ENCODE peak calls at places on chromosomes 7 and 10, in six cellular contexts. One of them, this sample, is unnamed. For H3K4me1, the result is how much of the 10 kb centered on the place peaks cover.

GRCh38 chr10:111261066-111261465 is 184.2 kb downstream of the ADRA2A start:
- DNase-seq in neural progenitor cell: no peak
- DNase-seq in suprapubic skin: no peak
- DNase-seq in tibial nerve: no peak
- DNase-seq in A549: no peak
- DNase-seq in cardiac muscle cell: no peak
- DNase-seq in this sample: no peak

GRCh38 chr10:3465406-3465891 is 292.9 kb upstream of the PITRM1 start:
- DNase-seq in neural progenitor cell: no peak
- DNase-seq in suprapubic skin: no peak
- DNase-seq in tibial nerve: no peak
- DNase-seq in A549: no peak
- DNase-seq in cardiac muscle cell: no peak
- DNase-seq in this sample: no peak

GRCh38 chr10:70920519-70920918 is 32.2 kb upstream of the PCBD1 start:
- DNase-seq in neural progenitor cell: no peak
- DNase-seq in suprapubic skin: no peak
- DNase-seq in tibial nerve: no peak
- DNase-seq in A549: no peak
- DNase-seq in cardiac muscle cell: no peak
- DNase-seq in this sample: no peak

GRCh38 chr10:20185116-20185515 is 368.9 kb downstream of the PLXDC2 start:
- DNase-seq in neural progenitor cell: peak
- DNase-seq in suprapubic skin: no peak
- DNase-seq in tibial nerve: no peak
- DNase-seq in A549: no peak
- DNase-seq in cardiac muscle cell: peak
- DNase-seq in this sample: no peak

GRCh38 chr7:47026733-47027450 is 555.0 kb downstream of the TNS3 start:
- DNase-seq in neural progenitor cell: no peak
- DNase-seq in suprapubic skin: no peak
- DNase-seq in tibial nerve: no peak
- DNase-seq in A549: no peak
- DNase-seq in cardiac muscle cell: no peak
- DNase-seq in this sample: no peak

GRCh38 chr10:91768123-91768522 is 30.1 kb upstream of the TNKS2 start:
- DNase-seq in neural progenitor cell: no peak
- DNase-seq in suprapubic skin: no peak
- DNase-seq in tibial nerve: no peak
- DNase-seq in A549: no peak
- DNase-seq in cardiac muscle cell: no peak
- DNase-seq in this sample: no peak

GRCh38 chr10:43857206-43857952 is 208.7 kb upstream of the ZNF32 start:
- DNase-seq in neural progenitor cell: no peak
- DNase-seq in suprapubic skin: no peak
- DNase-seq in tibial nerve: no peak
- DNase-seq in A549: no peak
- DNase-seq in cardiac muscle cell: no peak
- DNase-seq in this sample: no peak

GRCh38 chr10:123496336-123496735 is 169.8 kb upstream of the GPR26 start:
- DNase-seq in neural progenitor cell: no peak
- DNase-seq in suprapubic skin: no peak
- DNase-seq in tibial nerve: no peak
- DNase-seq in A549: no peak
- DNase-seq in cardiac muscle cell: no peak
- DNase-seq in this sample: no peak

GRCh38 chr10:71844084-71844483 is 7.0 kb downstream of the PSAP start:
- DNase-seq in neural progenitor cell: no peak
- DNase-seq in suprapubic skin: no peak
- DNase-seq in tibial nerve: no peak
- DNase-seq in A549: no peak
- DNase-seq in cardiac muscle cell: no peak
- DNase-seq in this sample: no peak

GRCh38 chr10:115209133-115209532 is 116.0 kb downstream of the ATRNL1 start:
- DNase-seq in neural progenitor cell: no peak
- DNase-seq in suprapubic skin: no peak
- DNase-seq in tibial nerve: no peak
- DNase-seq in A549: no peak
- DNase-seq in cardiac muscle cell: no peak
- DNase-seq in this sample: no peak

GRCh38 chr10:22986771-22987542 is 59.1 kb downstream of the ARMC3 start:
- DNase-seq in neural progenitor cell: peak
- DNase-seq in suprapubic skin: no peak
- DNase-seq in tibial nerve: no peak
- DNase-seq in A549: peak
- DNase-seq in cardiac muscle cell: no peak
- DNase-seq in this sample: no peak

GRCh38 chr7:29413511-29414178 is 150.0 kb upstream of the PRR15 start:
- DNase-seq in neural progenitor cell: no peak
- DNase-seq in suprapubic skin: no peak
- DNase-seq in tibial nerve: no peak
- DNase-seq in A549: no peak
- DNase-seq in cardiac muscle cell: no peak
- DNase-seq in this sample: no peak

GRCh38 chr7:105230486-105230885 is 158.2 kb downstream of the SRPK2 start:
- DNase-seq in neural progenitor cell: no peak
- DNase-seq in suprapubic skin: no peak
- DNase-seq in tibial nerve: no peak
- DNase-seq in A549: no peak
- DNase-seq in cardiac muscle cell: no peak
- DNase-seq in this sample: no peak

GRCh38 chr10:131453772-131454634 is 142.5 kb upstream of the TCERG1L start:
- DNase-seq in neural progenitor cell: peak
- DNase-seq in suprapubic skin: peak
- DNase-seq in tibial nerve: peak
- DNase-seq in A549: peak
- DNase-seq in cardiac muscle cell: peak
- DNase-seq in this sample: no peak

GRCh38 chr10:131076341-131076740 is 235.2 kb downstream of the TCERG1L start:
- DNase-seq in neural progenitor cell: no peak
- DNase-seq in suprapubic skin: peak
- DNase-seq in tibial nerve: no peak
- DNase-seq in A549: no peak
- DNase-seq in cardiac muscle cell: no peak
- DNase-seq in this sample: no peak

GRCh38 chr10:1116051-1116450 is 59.9 kb downstream of the WDR37 start:
- DNase-seq in neural progenitor cell: no peak
- DNase-seq in suprapubic skin: peak
- DNase-seq in tibial nerve: no peak
- DNase-seq in A549: no peak
- DNase-seq in cardiac muscle cell: no peak
- DNase-seq in this sample: no peak

GRCh38 chr10:109889867-109890266 is 33.4 kb downstream of the XPNPEP1 start:
- DNase-seq in neural progenitor cell: no peak
- DNase-seq in suprapubic skin: no peak
- DNase-seq in tibial nerve: no peak
- DNase-seq in A549: no peak
- DNase-seq in cardiac muscle cell: no peak
- DNase-seq in this sample: no peak

GRCh38 chr10:114520453-114520852 is 116.2 kb upstream of the AFAP1L2 start:
- DNase-seq in neural progenitor cell: no peak
- DNase-seq in suprapubic skin: no peak
- DNase-seq in tibial nerve: no peak
- DNase-seq in A549: peak
- DNase-seq in cardiac muscle cell: no peak
- DNase-seq in this sample: no peak

GRCh38 chr10:30420774-30421173 is 13.2 kb upstream of the MAP3K8 start:
- DNase-seq in neural progenitor cell: no peak
- DNase-seq in suprapubic skin: no peak
- DNase-seq in tibial nerve: no peak
- DNase-seq in A549: no peak
- DNase-seq in cardiac muscle cell: no peak
- DNase-seq in this sample: no peak
- H3K27ac ChIP-seq in neural progenitor cell: no peak
- H3K27ac ChIP-seq in suprapubic skin: no peak
- H3K27ac ChIP-seq in tibial nerve: no peak
- H3K27ac ChIP-seq in A549: peak
- H3K27ac ChIP-seq in cardiac muscle cell: no peak
- H3K27ac ChIP-seq in this sample: no peak

GRCh38 chr10:103748020-103748419 is 107.4 kb downstream of the SH3PXD2A start:
- DNase-seq in neural progenitor cell: no peak
- DNase-seq in suprapubic skin: no peak
- DNase-seq in tibial nerve: no peak
- DNase-seq in A549: no peak
- DNase-seq in cardiac muscle cell: no peak
- DNase-seq in this sample: no peak

GRCh38 chr10:103742779-103743178 is 112.6 kb downstream of the SH3PXD2A start:
- DNase-seq in neural progenitor cell: no peak
- DNase-seq in suprapubic skin: no peak
- DNase-seq in tibial nerve: no peak
- DNase-seq in A549: no peak
- DNase-seq in cardiac muscle cell: peak
- DNase-seq in this sample: no peak

GRCh38 chr10:103746598-103746997 is 108.8 kb downstream of the SH3PXD2A start:
- DNase-seq in neural progenitor cell: no peak
- DNase-seq in suprapubic skin: no peak
- DNase-seq in tibial nerve: no peak
- DNase-seq in A549: no peak
- DNase-seq in cardiac muscle cell: no peak
- DNase-seq in this sample: no peak

GRCh38 chr10:103747193-103747865 is 108.0 kb downstream of the SH3PXD2A start:
- DNase-seq in neural progenitor cell: no peak
- DNase-seq in suprapubic skin: no peak
- DNase-seq in tibial nerve: no peak
- DNase-seq in A549: no peak
- DNase-seq in cardiac muscle cell: no peak
- DNase-seq in this sample: no peak

GRCh38 chr10:103745264-103746247 is 109.8 kb downstream of the SH3PXD2A start:
- DNase-seq in neural progenitor cell: no peak
- DNase-seq in suprapubic skin: no peak
- DNase-seq in tibial nerve: no peak
- DNase-seq in A549: no peak
- DNase-seq in cardiac muscle cell: no peak
- DNase-seq in this sample: peak
- H3K4me1 ChIP-seq in neural progenitor cell: under half
- H3K4me1 ChIP-seq in suprapubic skin: half or more
- H3K4me1 ChIP-seq in tibial nerve: under half
- H3K4me1 ChIP-seq in A549: under half
- H3K4me1 ChIP-seq in cardiac muscle cell: under half
- H3K4me1 ChIP-seq in this sample: under half

GRCh38 chr7:101159696-101160674 is 5.4 kb downstream of the VGF start:
- DNase-seq in neural progenitor cell: no peak
- DNase-seq in suprapubic skin: no peak
- DNase-seq in tibial nerve: no peak
- DNase-seq in A549: no peak
- DNase-seq in cardiac muscle cell: no peak
- DNase-seq in this sample: no peak
- H3K27ac ChIP-seq in neural progenitor cell: no peak
- H3K27ac ChIP-seq in suprapubic skin: no peak
- H3K27ac ChIP-seq in tibial nerve: no peak
- H3K27ac ChIP-seq in A549: peak
- H3K27ac ChIP-seq in cardiac muscle cell: no peak
- H3K27ac ChIP-seq in this sample: peak

GRCh38 chr7:28155964-28156363 is 24.6 kb downstream of the JAZF1 start:
- DNase-seq in neural progenitor cell: no peak
- DNase-seq in suprapubic skin: no peak
- DNase-seq in tibial nerve: no peak
- DNase-seq in A549: no peak
- DNase-seq in cardiac muscle cell: no peak
- DNase-seq in this sample: no peak
- H3K4me1 ChIP-seq in neural progenitor cell: under half
- H3K4me1 ChIP-seq in suprapubic skin: under half
- H3K4me1 ChIP-seq in tibial nerve: under half
- H3K4me1 ChIP-seq in A549: under half
- H3K4me1 ChIP-seq in cardiac muscle cell: under half
- H3K4me1 ChIP-seq in this sample: under half

DNA sequence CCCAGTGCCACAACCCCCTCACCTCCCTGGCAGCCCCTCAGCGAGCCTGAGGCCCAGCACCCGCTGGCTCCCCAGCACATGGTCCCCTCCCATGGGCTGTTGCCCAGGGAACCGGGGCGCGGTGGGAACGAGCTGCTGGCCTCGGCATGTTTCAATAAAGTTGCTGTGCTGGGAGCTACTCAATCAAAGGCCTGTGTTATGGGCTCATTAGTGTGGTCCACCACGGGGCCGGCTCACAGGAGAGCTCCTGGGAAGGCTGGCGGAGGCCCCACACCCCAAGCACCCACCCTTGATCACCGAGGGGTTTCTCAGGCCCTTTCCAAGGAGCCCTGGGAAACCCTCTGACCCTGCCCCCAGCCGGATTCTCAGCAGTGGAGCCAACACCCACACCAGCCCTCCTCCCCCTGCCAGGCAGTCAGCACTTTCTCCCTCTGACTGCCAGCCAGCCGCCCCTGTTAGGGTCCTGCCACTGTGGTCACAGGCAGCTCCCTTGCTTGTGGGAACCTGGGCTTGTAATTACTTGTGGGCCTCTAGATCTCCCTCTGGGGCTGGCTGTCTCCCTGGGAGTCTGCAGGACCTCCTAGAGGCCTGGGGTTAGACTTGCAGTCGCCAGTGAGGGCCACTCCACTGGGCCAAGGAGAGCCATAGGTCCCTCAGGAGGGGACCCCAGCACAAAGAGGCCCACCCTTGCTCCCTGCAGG is 24.8 kb upstream of the TRIM8 start:
- DNase-seq in neural progenitor cell: no peak
- DNase-seq in suprapubic skin: no peak
- DNase-seq in tibial nerve: no peak
- DNase-seq in A549: no peak
- DNase-seq in cardiac muscle cell: no peak
- DNase-seq in this sample: no peak
- H3K27ac ChIP-seq in neural progenitor cell: no peak
- H3K27ac ChIP-seq in suprapubic skin: no peak
- H3K27ac ChIP-seq in tibial nerve: peak
- H3K27ac ChIP-seq in A549: no peak
- H3K27ac ChIP-seq in cardiac muscle cell: peak
- H3K27ac ChIP-seq in this sample: no peak

GRCh38 chr10:32326119-32326518 is 20.8 kb downstream of the EPC1 start:
- DNase-seq in neural progenitor cell: no peak
- DNase-seq in suprapubic skin: no peak
- DNase-seq in tibial nerve: no peak
- DNase-seq in A549: no peak
- DNase-seq in cardiac muscle cell: no peak
- DNase-seq in this sample: no peak
- H3K4me1 ChIP-seq in neural progenitor cell: under half
- H3K4me1 ChIP-seq in suprapubic skin: half or more
- H3K4me1 ChIP-seq in tibial nerve: half or more
- H3K4me1 ChIP-seq in A549: under half
- H3K4me1 ChIP-seq in cardiac muscle cell: under half
- H3K4me1 ChIP-seq in this sample: under half

GRCh38 chr10:33196710-33197406 is 137.6 kb downstream of the NRP1 start:
- DNase-seq in neural progenitor cell: no peak
- DNase-seq in suprapubic skin: no peak
- DNase-seq in tibial nerve: no peak
- DNase-seq in A549: peak
- DNase-seq in cardiac muscle cell: no peak
- DNase-seq in this sample: no peak
- H3K27ac ChIP-seq in neural progenitor cell: no peak
- H3K27ac ChIP-seq in suprapubic skin: no peak
- H3K27ac ChIP-seq in tibial nerve: peak
- H3K27ac ChIP-seq in A549: peak
- H3K27ac ChIP-seq in cardiac muscle cell: peak
- H3K27ac ChIP-seq in this sample: no peak